ENCODE peak calls at places on chromosomes 1 and 21, in ten cellular contexts. L is fibroblast of lung, V is Panc1, J is fibroblast of pulmonary artery, P is A549, N is bronchial epithelial cell, F is epithelial cell of esophagus, U is MM.1S, M is cardiac muscle cell, H is astrocyte of the spinal cord. E is an unnamed sample.

GRCh38 chr1:46522184-46522968 is 29.1 kb downstream of the KNCN start:
- DNase-seq in L (peak; percentile 82), V (no peak), J (peak; percentile 91), P (peak; percentile 53), N (peak; percentile 77), F (peak; percentile 76), U (no peak), M (peak; percentile 95), H (peak; percentile 89), E (peak; percentile 71)

GRCh38 chr1:244353572-244354091 is 98.1 kb downstream of the ADSS2 start:
- DNase-seq in L (peak; percentile 95), V (peak; percentile 67), J (peak; percentile 91), P (peak; percentile 83), N (peak; percentile 97), F (peak; percentile 96), U (no peak), M (peak; percentile 90), H (peak; percentile 89), E (no peak)

GRCh38 chr1:30413111-30413440 is 310.3 kb downstream of the MATN1 start:
- DNase-seq in L (no peak), V (no peak), J (no peak), P (no peak), N (no peak), F (no peak), U (no peak), M (no peak), H (no peak), E (no peak)

GRCh38 chr1:18749569-18749968 is 109.9 kb downstream of the TAS1R2 start:
- DNase-seq in L (no peak), V (no peak), J (no peak), P (no peak), N (no peak), F (no peak), U (no peak), M (no peak), H (no peak), E (no peak)

GRCh38 chr1:29322861-29323585 is 86.7 kb downstream of the PTPRU start:
- DNase-seq in L (no peak), V (no peak), J (no peak), P (no peak), N (no peak), F (no peak), U (no peak), M (no peak), H (no peak), E (peak; percentile 1)

GRCh38 chr1:72227667-72228066 is 54.7 kb downstream of the NEGR1 start:
- DNase-seq in L (no peak), V (no peak), J (no peak), P (no peak), N (no peak), F (no peak), U (no peak), M (no peak), H (no peak), E (no peak)

GRCh38 chr1:108200627-108201106 is 524 bp upstream of the SLC25A24 start:
- DNase-seq in L (peak; percentile 88), V (no peak), J (peak; percentile 73), P (peak; percentile 80), N (peak; percentile 88), F (peak; percentile 91), U (peak; percentile 45), M (peak; percentile 82), H (peak; percentile 72), E (peak; percentile 54)

GRCh38 chr1:202589190-202589680 is 121.0 kb downstream of the SYT2 start:
- DNase-seq in L (peak; percentile 100), V (peak; percentile 99), J (peak; percentile 99), P (peak; percentile 96), N (peak; percentile 100), F (peak; percentile 99), U (no peak), M (peak; percentile 99), H (peak; percentile 98), E (peak; percentile 73)

DNA sequence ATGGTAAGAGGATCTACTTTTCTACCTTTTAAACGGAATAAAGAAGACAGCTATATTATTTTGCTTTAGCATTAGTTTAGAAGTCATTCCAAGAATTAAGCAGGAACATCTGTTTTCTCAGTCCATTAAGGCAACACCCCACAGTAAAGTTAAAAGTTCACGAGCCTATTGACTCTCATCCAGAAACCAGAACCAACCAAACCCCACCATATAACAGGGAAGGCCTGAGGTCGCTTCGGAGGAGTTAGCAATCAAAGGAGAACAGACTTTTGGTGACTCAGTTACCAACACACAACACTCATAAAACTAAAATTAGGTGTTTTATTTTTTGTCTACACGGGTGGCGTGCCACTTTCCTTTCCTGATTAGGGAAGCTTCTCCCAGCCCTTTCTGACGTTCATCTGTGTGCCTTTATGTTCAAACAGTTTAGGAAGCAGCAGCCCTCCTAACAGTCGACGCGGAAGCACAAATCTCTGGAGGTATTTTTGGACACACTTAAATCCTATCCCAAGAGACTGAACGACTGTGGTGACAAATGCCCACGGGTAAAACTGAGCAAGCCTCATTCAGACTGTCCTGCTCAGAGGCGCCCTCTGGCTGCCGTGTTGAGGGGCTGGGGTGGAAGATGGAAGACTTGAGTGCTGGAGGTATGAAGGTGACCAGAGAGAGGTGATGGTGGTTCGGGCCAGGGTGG is 8.6 kb upstream of the PLA2G2C start:
- DNase-seq in L (peak; percentile 24), V (peak; percentile 35), J (peak; percentile 60), P (peak; percentile 42), N (peak; percentile 46), F (peak; percentile 73), U (peak; percentile 42), M (peak; percentile 67), H (peak; percentile 30), E (peak; percentile 65)
- TF ChIP-seq CTCF in L (peak; percentile 91), V (peak; percentile 92), J (peak; percentile 97), P (peak; percentile 54), N (peak; percentile 86), F (peak; percentile 81), U (peak; percentile 92), M (peak; percentile 97), H (peak; percentile 96), E (peak; percentile 54)

DNA sequence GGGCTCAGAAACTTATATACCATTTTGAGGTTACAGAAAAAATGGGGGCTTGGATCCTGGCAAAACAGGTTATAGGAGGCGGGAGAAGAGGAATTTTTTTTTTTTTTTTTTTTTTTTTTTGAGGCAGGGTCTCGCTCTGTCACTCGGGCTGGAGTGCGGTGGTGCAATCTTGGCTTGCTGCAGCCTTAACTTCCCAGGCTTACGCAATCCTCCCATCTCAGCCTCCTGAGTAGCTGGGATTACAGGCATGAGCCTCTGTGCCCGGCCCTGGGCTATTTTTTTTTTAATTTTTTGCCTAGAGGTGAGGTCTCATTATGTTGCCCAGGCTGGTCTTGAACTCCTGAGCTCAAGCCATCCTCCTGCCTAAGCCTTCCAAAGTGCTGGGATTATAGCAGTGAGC is 24.7 kb downstream of the MROH7 start:
- DNase-seq in L (no peak), V (no peak), J (no peak), P (no peak), N (no peak), F (no peak), U (no peak), M (no peak), H (no peak), E (no peak)
- TF ChIP-seq CTCF in L (no peak), V (no peak), J (no peak), P (no peak), N (no peak), F (no peak), U (no peak), M (no peak), H (no peak), E (no peak)

GRCh38 chr21:37659874-37660273 is 256.4 kb downstream of the KCNJ6 start:
- DNase-seq in L (no peak), V (no peak), J (no peak), P (no peak), N (no peak), F (no peak), U (no peak), M (no peak), H (no peak), E (no peak)

GRCh38 chr21:37656899-37657298 is 259.4 kb downstream of the KCNJ6 start:
- DNase-seq in L (no peak), V (no peak), J (no peak), P (no peak), N (no peak), F (no peak), U (no peak), M (no peak), H (no peak), E (no peak)

GRCh38 chr21:37660709-37661108 is 255.5 kb downstream of the KCNJ6 start:
- DNase-seq in L (no peak), V (no peak), J (no peak), P (no peak), N (no peak), F (no peak), U (no peak), M (no peak), H (no peak), E (no peak)

GRCh38 chr21:37658121-37658993 is 257.9 kb downstream of the KCNJ6 start:
- DNase-seq in L (no peak), V (no peak), J (no peak), P (no peak), N (no peak), F (no peak), U (no peak), M (no peak), H (peak; percentile 4), E (no peak)

DNA sequence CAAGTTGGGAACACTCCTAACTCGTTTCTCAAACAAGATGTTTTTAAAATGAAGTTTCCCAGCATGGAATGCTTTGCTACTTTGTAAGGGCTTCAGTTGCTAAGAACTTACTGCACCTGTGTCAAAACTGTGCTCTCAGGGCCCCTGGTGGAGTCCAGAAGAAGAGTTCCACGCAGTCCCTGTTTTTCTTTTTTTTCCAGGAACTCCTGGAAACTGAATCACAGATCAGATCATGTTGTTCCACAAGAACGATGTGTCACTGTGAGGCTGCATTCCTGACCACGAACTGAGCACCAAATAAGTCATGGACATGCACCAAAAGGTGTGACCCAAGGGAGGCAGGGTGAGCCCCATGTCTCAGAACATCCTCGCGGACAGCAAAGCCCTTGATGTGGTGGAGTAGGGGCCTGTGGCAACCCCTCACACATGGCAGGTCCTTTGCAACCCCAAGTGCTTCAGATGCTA is 257.2 kb downstream of the KCNJ6 start:
- DNase-seq in L (peak; percentile 79), V (no peak), J (peak; percentile 77), P (peak; percentile 79), N (peak; percentile 95), F (peak; percentile 93), U (no peak), M (peak; percentile 49), H (peak; percentile 64), E (no peak)
- TF ChIP-seq CTCF in L (peak; percentile 29), V (no peak), J (peak; percentile 40), P (no peak), N (peak; percentile 42), F (peak; percentile 52), U (no peak), M (peak; percentile 23), H (peak; percentile 22), E (no peak)

DNA sequence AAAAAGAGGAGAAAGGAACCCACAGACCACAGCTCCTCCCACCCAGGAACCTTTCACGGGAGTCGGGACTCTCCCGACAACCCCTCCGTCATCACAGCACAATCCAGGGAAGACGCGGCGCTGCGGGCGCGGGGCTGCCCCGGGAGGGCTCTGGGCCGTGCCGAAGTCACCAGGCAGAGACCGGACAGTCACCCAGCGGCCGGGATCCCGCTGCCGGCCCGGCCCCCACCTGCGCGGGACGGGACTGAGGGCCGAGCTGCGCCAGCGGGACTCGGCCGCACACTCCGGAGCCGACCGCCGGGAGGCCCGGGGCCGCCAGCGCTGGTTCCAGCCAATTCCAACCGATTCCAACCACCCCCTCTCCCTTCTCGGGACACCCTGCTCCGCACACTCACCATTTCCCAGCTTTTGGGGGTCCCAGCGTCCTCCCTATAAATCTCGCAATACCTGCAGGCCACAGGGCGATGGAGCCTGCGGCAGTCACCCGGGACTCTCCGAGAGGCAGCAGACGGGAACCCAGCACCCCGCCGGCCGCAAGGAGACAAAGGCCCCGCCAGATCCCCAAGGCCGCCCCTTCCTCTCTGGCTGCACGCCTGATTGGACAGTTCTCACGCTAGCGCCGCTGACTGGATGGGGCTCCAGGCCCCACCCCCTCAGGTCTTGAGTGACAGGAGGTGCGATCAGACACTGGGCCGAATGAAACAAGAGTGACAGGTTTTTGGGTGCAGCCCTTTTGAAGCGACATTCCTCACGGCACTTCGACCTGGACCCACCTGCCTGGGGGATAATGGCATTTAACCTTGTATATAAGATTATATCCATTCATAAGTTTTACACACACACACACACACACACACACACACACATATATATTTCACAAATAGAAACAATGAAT is at the start of gene ZNF695:
- DNase-seq in L (peak; percentile 95), V (peak; percentile 84), J (peak; percentile 95), P (peak; percentile 90), N (peak; percentile 89), F (peak; percentile 97), U (peak; percentile 92), M (peak; percentile 96), H (peak; percentile 96), E (peak; percentile 93)
- TF ChIP-seq CTCF in L (no peak), V (no peak), J (no peak), P (no peak), N (no peak), F (no peak), U (no peak), M (no peak), H (no peak), E (no peak)